ENCODE peak calls at places on chromosomes 3 and 15, in six cellular contexts. E is tibial artery, Z is fibroblast of lung, O is adrenal gland, T is left lung, F is RWPE2. V is an unnamed sample. For H3K4me1 and H3K36me3, the result is how much of the 10 kb centered on the place peaks cover.

GRCh38 chr3:126849768-126850167 is 133.1 kb upstream of the PLXNA1 start:
- DNase-seq in E (no peak), Z (no peak), O (no peak), T (no peak), F (no peak), V (no peak)

GRCh38 chr3:172877011-172877410 is 126.5 kb downstream of the ECT2 start:
- DNase-seq in E (no peak), Z (no peak), O (no peak), T (no peak), F (no peak), V (no peak)

GRCh38 chr3:63995056-63995576 is 28.2 kb downstream of the PSMD6 start:
- DNase-seq in E (no peak), Z (no peak), O (no peak), T (peak), F (no peak), V (no peak)

GRCh38 chr15:47331796-47332480 is 385.4 kb upstream of the SEMA6D start:
- DNase-seq in E (no peak), Z (peak), O (peak), T (no peak), F (no peak), V (no peak)

GRCh38 chr3:124383051-124383450 is 347.2 kb upstream of the UMPS start:
- DNase-seq in E (no peak), Z (no peak), O (no peak), T (no peak), F (no peak), V (no peak)

GRCh38 chr3:65412591-65412990 is 626.1 kb downstream of the MAGI1 start:
- DNase-seq in E (no peak), Z (no peak), O (peak), T (no peak), F (no peak), V (peak)

GRCh38 chr3:37938011-37938410 is 52.6 kb upstream of the VILL start:
- DNase-seq in E (no peak), Z (peak), O (no peak), T (no peak), F (no peak), V (no peak)

GRCh38 chr3:127304121-127304744 is 16.4 kb upstream of the PRR20G start:
- DNase-seq in E (no peak), Z (no peak), O (no peak), T (peak), F (peak), V (no peak)

GRCh38 chr3:122005033-122005565 is 16.9 kb downstream of the ILDR1 start:
- DNase-seq in E (no peak), Z (no peak), O (no peak), T (no peak), F (no peak), V (no peak)

GRCh38 chr3:16066975-16067374 is 107.5 kb upstream of the GALNT15 start:
- DNase-seq in E (no peak), Z (peak), O (no peak), T (no peak), F (no peak), V (no peak)

GRCh38 chr3:69542265-69543079 is 156.6 kb upstream of the FRMD4B start:
- DNase-seq in E (no peak), Z (peak), O (no peak), T (peak), F (peak), V (no peak)

GRCh38 chr15:74957301-74958035 is 896 bp upstream of the RPP25 start:
- DNase-seq in E (peak), Z (no peak), O (peak), T (peak), F (peak), V (peak)

GRCh38 chr3:190926619-190927018 is 64.1 kb upstream of the GMNC start:
- DNase-seq in E (no peak), Z (no peak), O (no peak), T (no peak), F (no peak), V (no peak)

GRCh38 chr3:69739204-69740102 is at the start of gene MITF:
- DNase-seq in E (peak), Z (peak), O (peak), T (peak), F (peak), V (peak)

GRCh38 chr15:69661446-69661845 is 208.8 kb downstream of the RPLP1 start:
- DNase-seq in E (no peak), Z (no peak), O (peak), T (no peak), F (no peak), V (no peak)

GRCh38 chr3:188358787-188359493 is 205.0 kb downstream of the LPP start:
- DNase-seq in E (no peak), Z (no peak), O (no peak), T (no peak), F (no peak), V (no peak)

GRCh38 chr15:75693501-75694240 is 19.0 kb downstream of the CSPG4 start:
- DNase-seq in E (no peak), Z (peak), O (no peak), T (no peak), F (no peak), V (no peak)

GRCh38 chr3:106130384-106131084 is 261.7 kb upstream of the CBLB start:
- DNase-seq in E (no peak), Z (peak), O (no peak), T (no peak), F (no peak), V (peak)

GRCh38 chr3:72996121-72996472 is 514 bp upstream of the PPP4R2 start:
- DNase-seq in E (peak), Z (no peak), O (peak), T (no peak), F (no peak), V (peak)

GRCh38 chr15:34241376-34242350 is 16.8 kb downstream of the EMC4 start:
- DNase-seq in E (no peak), Z (peak), O (no peak), T (no peak), F (no peak), V (no peak)

GRCh38 chr3:44228894-44229293 is 12.8 kb upstream of the TOPAZ1 start:
- DNase-seq in E (no peak), Z (no peak), O (no peak), T (no peak), F (no peak), V (no peak)

GRCh38 chr3:127974226-127974625 is 59.2 kb downstream of the KBTBD12 start:
- DNase-seq in E (no peak), Z (no peak), O (no peak), T (no peak), F (no peak), V (no peak)

GRCh38 chr3:150877303-150877702 is 27.9 kb downstream of the MINDY4B start:
- DNase-seq in E (no peak), Z (no peak), O (no peak), T (no peak), F (no peak), V (no peak)

GRCh38 chr15:81225161-81225671 is 28.5 kb downstream of the IL16 start:
- DNase-seq in E (peak), Z (no peak), O (peak), T (peak), F (no peak), V (peak)

GRCh38 chr15:74265046-74265639 is 29.0 kb downstream of the CCDC33 start:
- DNase-seq in E (no peak), Z (peak), O (no peak), T (no peak), F (no peak), V (peak)

GRCh38 chr3:42572278-42572677 is 9.5 kb downstream of the SEC22C start:
- DNase-seq in E (no peak), Z (peak), O (no peak), T (no peak), F (no peak), V (peak)

GRCh38 chr15:86526938-86527735 is 447.5 kb downstream of the AGBL1 start:
- DNase-seq in E (no peak), Z (no peak), O (no peak), T (no peak), F (no peak), V (no peak)

GRCh38 chr3:108959017-108959416 is 5.3 kb upstream of the GUCA1C start:
- DNase-seq in E (no peak), Z (peak), O (no peak), T (no peak), F (no peak), V (no peak)

GRCh38 chr3:10248984-10249748 is 907 bp downstream of the TATDN2 start:
- DNase-seq in E (no peak), Z (peak), O (peak), T (peak), F (peak), V (peak)

DNA sequence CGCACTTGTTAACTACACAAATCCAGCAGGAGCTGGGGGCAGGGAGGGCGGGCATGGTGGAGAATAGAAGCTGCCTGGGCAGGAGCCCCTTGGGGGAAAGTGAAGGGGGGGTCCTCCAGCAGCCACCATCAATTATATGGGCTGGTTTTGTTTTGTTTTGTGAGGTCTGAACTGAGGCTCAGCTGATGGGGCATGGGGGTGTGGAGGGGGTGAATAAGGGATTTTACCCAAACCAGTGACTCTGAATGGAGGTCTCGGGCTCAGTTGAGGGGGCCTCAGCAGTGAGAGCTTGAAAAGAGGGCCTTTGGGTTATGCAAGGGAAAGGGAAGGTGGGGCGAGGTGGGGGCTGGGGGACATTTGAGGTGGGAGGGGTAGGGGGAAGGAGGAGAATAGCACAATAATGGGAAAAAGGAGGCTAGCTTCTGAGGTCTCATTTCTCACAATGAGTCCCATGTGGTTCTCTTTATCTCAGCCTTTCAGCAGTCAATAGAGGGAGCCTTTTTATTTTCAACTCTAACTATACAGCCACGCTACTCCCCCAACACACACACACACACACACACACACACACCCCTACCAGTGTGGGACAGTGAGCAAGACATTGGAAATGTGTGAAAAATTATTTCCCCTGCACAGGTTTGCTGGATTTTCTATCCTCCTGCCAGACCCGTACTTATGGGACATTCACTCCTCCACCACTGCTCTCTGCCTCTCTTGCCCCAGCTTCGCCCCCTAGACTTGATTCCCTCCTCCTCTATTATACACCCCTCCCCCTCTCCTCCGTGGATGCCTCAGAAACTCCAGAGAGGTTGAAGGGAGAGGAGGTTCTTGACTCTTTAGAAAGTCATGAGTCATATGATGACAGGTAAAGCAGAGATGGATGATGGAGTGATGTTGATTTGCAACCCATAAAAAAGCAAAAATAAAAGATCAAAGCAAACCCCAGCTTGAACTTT is 96.0 kb downstream of the GTPBP8 start:
- DNase-seq in E (no peak), Z (peak), O (no peak), T (no peak), F (no peak), V (no peak)
- H3K4me1 ChIP-seq in E (under half), Z (under half), O (under half), T (under half), F (under half), V (under half)

GRCh38 chr3:15023719-15024118 is 41.4 kb downstream of the MRPS25 start:
- DNase-seq in E (no peak), Z (no peak), O (no peak), T (no peak), F (no peak), V (no peak)

GRCh38 chr3:15023249-15023648 is 41.9 kb downstream of the MRPS25 start:
- DNase-seq in E (no peak), Z (no peak), O (no peak), T (no peak), F (no peak), V (no peak)
- H3K36me3 ChIP-seq in E (half or more), Z (under half), O (under half), T (half or more), F (half or more), V (half or more)

GRCh38 chr3:52240059-52240885 is 1.3 kb upstream of the TWF2 start:
- DNase-seq in E (peak), Z (peak), O (peak), T (no peak), F (peak), V (peak)
- H3K4me1 ChIP-seq in E (half or more), Z (under half), O (under half), T (half or more), F (under half), V (half or more)

DNA sequence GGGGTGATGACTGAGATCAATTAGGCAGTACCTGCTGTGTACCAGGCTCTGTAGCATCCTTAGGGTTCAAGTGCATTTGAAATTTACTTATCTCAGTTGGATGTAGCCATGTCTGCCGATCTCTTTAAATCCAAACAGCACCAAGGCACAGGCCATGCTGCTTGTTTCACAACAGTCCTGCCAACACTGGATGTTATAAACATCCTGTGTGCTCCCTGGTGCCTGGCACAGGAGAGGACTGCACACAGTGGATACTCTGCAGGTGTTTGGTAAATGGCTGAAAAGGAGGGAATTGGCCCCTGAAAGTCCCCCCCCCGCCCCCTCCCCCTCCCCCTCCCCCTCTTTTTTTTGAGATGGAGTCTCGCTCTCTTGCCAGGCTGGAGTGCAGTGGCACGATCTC is 27.0 kb downstream of the CTSH start:
- DNase-seq in E (no peak), Z (no peak), O (no peak), T (no peak), F (no peak), V (no peak)
- H3K36me3 ChIP-seq in E (half or more), Z (under half), O (under half), T (half or more), F (half or more), V (under half)

DNA sequence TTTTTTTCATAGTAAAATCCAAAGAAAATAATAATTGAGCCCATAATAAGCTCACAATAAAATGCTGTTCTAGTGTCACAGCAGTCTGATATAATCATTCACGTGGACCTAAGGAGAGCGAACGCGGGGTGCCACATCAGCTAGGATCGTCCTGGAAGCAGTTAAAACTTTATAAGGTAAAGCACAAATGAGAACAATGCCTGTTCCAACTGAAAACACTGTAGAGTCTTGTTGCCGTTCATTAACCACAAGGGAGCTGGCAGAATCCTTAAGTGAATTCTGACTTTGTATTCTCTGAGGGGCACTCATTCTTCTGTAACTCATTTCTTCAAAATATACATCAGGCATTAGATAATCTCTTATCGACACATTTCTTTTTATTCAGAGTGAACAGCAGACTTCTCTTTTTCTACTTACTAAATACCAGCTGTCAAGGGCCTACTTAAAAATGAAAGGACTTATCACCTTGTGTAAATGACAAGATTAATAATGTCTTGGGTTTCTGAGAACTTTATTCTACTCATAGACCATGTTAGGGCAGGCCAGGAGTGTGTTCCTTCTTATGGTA is 524.6 kb downstream of the MECOM start:
- DNase-seq in E (no peak), Z (no peak), O (no peak), T (no peak), F (no peak), V (no peak)
- H3K4me1 ChIP-seq in E (under half), Z (under half), O (under half), T (under half), F (under half), V (under half)

DNA sequence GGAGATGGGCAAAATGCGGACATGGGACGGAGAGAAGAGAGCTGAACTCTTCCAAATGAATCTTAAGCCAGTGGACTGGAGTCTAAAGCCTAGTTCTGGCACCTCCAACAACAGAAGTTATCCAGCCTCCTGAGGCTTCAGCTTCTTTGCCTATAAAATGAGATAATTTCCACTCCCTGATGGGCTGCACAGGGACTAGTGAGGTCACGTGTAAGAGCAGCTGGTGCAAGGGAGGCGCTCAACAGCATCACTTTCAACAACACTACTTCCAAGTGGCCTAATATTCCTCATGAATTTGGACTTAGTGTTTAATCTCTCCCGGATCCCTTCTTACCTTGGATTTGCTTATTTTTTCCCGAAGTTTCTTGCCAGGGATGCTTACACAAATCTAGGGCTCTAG is 8.7 kb downstream of the CXCR6 start:
- DNase-seq in E (no peak), Z (no peak), O (no peak), T (no peak), F (no peak), V (no peak)
- H3K36me3 ChIP-seq in E (half or more), Z (under half), O (under half), T (half or more), F (under half), V (half or more)

GRCh38 chr3:156682963-156683362 is 8.6 kb downstream of the TIPARP start:
- DNase-seq in E (no peak), Z (no peak), O (no peak), T (no peak), F (no peak), V (no peak)
- H3K4me1 ChIP-seq in E (half or more), Z (under half), O (under half), T (half or more), F (half or more), V (half or more)

GRCh38 chr3:197775317-197775716 is 15.7 kb upstream of the LRCH3 start:
- DNase-seq in E (no peak), Z (no peak), O (no peak), T (no peak), F (no peak), V (no peak)
- H3K36me3 ChIP-seq in E (half or more), Z (under half), O (under half), T (half or more), F (half or more), V (half or more)

V was measured in heart right ventricle.